ENCODE peak calls at places on chromosomes 7 and 10, in five cellular contexts. One of them, this sample, is unnamed. For H3K9me3, the result is how much of the 10 kb centered on the place peaks cover.

GRCh38 chr7:65454479-65454878 is 80.8 kb downstream of the ZNF92 start:
- DNase-seq in CD8-positive, alpha-beta T cell: no peak
- DNase-seq in adrenal gland: no peak
- DNase-seq in A549: no peak
- DNase-seq in psoas muscle: no peak
- DNase-seq in this sample: no peak

GRCh38 chr10:6204341-6205191 is 1.8 kb downstream of the PFKFB3 start:
- DNase-seq in CD8-positive, alpha-beta T cell: no peak
- DNase-seq in adrenal gland: peak
- DNase-seq in A549: no peak
- DNase-seq in psoas muscle: peak
- DNase-seq in this sample: no peak

GRCh38 chr7:71900556-71900955 is 511.6 kb downstream of the CALN1 start:
- DNase-seq in CD8-positive, alpha-beta T cell: no peak
- DNase-seq in adrenal gland: no peak
- DNase-seq in A549: no peak
- DNase-seq in psoas muscle: no peak
- DNase-seq in this sample: no peak

GRCh38 chr7:77425151-77426051 is 9.3 kb upstream of the GSAP start:
- DNase-seq in CD8-positive, alpha-beta T cell: no peak
- DNase-seq in adrenal gland: no peak
- DNase-seq in A549: peak
- DNase-seq in psoas muscle: no peak
- DNase-seq in this sample: no peak

GRCh38 chr7:10802526-10802925 is 171.1 kb upstream of the PHF14 start:
- DNase-seq in CD8-positive, alpha-beta T cell: no peak
- DNase-seq in adrenal gland: no peak
- DNase-seq in A549: no peak
- DNase-seq in psoas muscle: no peak
- DNase-seq in this sample: no peak

GRCh38 chr10:101612872-101613271 is 24.8 kb downstream of the DPCD start:
- DNase-seq in CD8-positive, alpha-beta T cell: no peak
- DNase-seq in adrenal gland: no peak
- DNase-seq in A549: no peak
- DNase-seq in psoas muscle: no peak
- DNase-seq in this sample: no peak

GRCh38 chr7:40887099-40887498 is 752.3 kb downstream of the SUGCT start:
- DNase-seq in CD8-positive, alpha-beta T cell: no peak
- DNase-seq in adrenal gland: no peak
- DNase-seq in A549: no peak
- DNase-seq in psoas muscle: no peak
- DNase-seq in this sample: no peak

GRCh38 chr7:41816111-41816510 is 113.2 kb upstream of the INHBA start:
- DNase-seq in CD8-positive, alpha-beta T cell: no peak
- DNase-seq in adrenal gland: no peak
- DNase-seq in A549: no peak
- DNase-seq in psoas muscle: no peak
- DNase-seq in this sample: no peak

GRCh38 chr10:8138471-8138870 is 84.0 kb downstream of the GATA3 start:
- DNase-seq in CD8-positive, alpha-beta T cell: no peak
- DNase-seq in adrenal gland: no peak
- DNase-seq in A549: no peak
- DNase-seq in psoas muscle: no peak
- DNase-seq in this sample: no peak

GRCh38 chr10:94115725-94116124 is 122.0 kb downstream of the PLCE1 start:
- DNase-seq in CD8-positive, alpha-beta T cell: no peak
- DNase-seq in adrenal gland: no peak
- DNase-seq in A549: peak
- DNase-seq in psoas muscle: no peak
- DNase-seq in this sample: no peak

GRCh38 chr7:117555260-117555659 is 75.4 kb downstream of the CFTR start:
- DNase-seq in CD8-positive, alpha-beta T cell: no peak
- DNase-seq in adrenal gland: no peak
- DNase-seq in A549: no peak
- DNase-seq in psoas muscle: no peak
- DNase-seq in this sample: no peak

GRCh38 chr7:106986450-106986977 is 58.0 kb upstream of the PRKAR2B start:
- DNase-seq in CD8-positive, alpha-beta T cell: no peak
- DNase-seq in adrenal gland: no peak
- DNase-seq in A549: no peak
- DNase-seq in psoas muscle: no peak
- DNase-seq in this sample: no peak

GRCh38 chr7:70631732-70632131 is 500.2 kb upstream of the GALNT17 start:
- DNase-seq in CD8-positive, alpha-beta T cell: no peak
- DNase-seq in adrenal gland: no peak
- DNase-seq in A549: no peak
- DNase-seq in psoas muscle: no peak
- DNase-seq in this sample: no peak

GRCh38 chr10:93376372-93377296 is 105.5 kb downstream of the MYOF start:
- DNase-seq in CD8-positive, alpha-beta T cell: peak
- DNase-seq in adrenal gland: peak
- DNase-seq in A549: peak
- DNase-seq in psoas muscle: no peak
- DNase-seq in this sample: peak

GRCh38 chr10:116080553-116080952 is 192.5 kb downstream of the GFRA1 start:
- DNase-seq in CD8-positive, alpha-beta T cell: no peak
- DNase-seq in adrenal gland: no peak
- DNase-seq in A549: peak
- DNase-seq in psoas muscle: no peak
- DNase-seq in this sample: no peak

GRCh38 chr7:15675379-15675778 is 11.1 kb downstream of the MEOX2 start:
- DNase-seq in CD8-positive, alpha-beta T cell: no peak
- DNase-seq in adrenal gland: no peak
- DNase-seq in A549: no peak
- DNase-seq in psoas muscle: no peak
- DNase-seq in this sample: no peak

GRCh38 chr10:1362589-1363465 is 306.6 kb downstream of the WDR37 start:
- DNase-seq in CD8-positive, alpha-beta T cell: no peak
- DNase-seq in adrenal gland: no peak
- DNase-seq in A549: no peak
- DNase-seq in psoas muscle: no peak
- DNase-seq in this sample: no peak

GRCh38 chr7:143374556-143374955 is 6.6 kb upstream of the ZYX start:
- DNase-seq in CD8-positive, alpha-beta T cell: no peak
- DNase-seq in adrenal gland: no peak
- DNase-seq in A549: no peak
- DNase-seq in psoas muscle: no peak
- DNase-seq in this sample: no peak

GRCh38 chr10:85643839-85644525 is 722.6 kb downstream of the GRID1 start:
- DNase-seq in CD8-positive, alpha-beta T cell: no peak
- DNase-seq in adrenal gland: no peak
- DNase-seq in A549: peak
- DNase-seq in psoas muscle: no peak
- DNase-seq in this sample: no peak

GRCh38 chr7:30556854-30557644 is 37.6 kb upstream of the GARS1 start:
- DNase-seq in CD8-positive, alpha-beta T cell: no peak
- DNase-seq in adrenal gland: peak
- DNase-seq in A549: no peak
- DNase-seq in psoas muscle: no peak
- DNase-seq in this sample: no peak

GRCh38 chr7:75861636-75862035 is 17.2 kb upstream of the RHBDD2 start:
- DNase-seq in CD8-positive, alpha-beta T cell: no peak
- DNase-seq in adrenal gland: no peak
- DNase-seq in A549: no peak
- DNase-seq in psoas muscle: no peak
- DNase-seq in this sample: no peak

GRCh38 chr10:31554556-31554955 is 235.5 kb downstream of the ZEB1 start:
- DNase-seq in CD8-positive, alpha-beta T cell: no peak
- DNase-seq in adrenal gland: no peak
- DNase-seq in A549: no peak
- DNase-seq in psoas muscle: no peak
- DNase-seq in this sample: no peak

GRCh38 chr7:35680403-35681013 is 14.4 kb downstream of the HERPUD2 start:
- DNase-seq in CD8-positive, alpha-beta T cell: no peak
- DNase-seq in adrenal gland: no peak
- DNase-seq in A549: no peak
- DNase-seq in psoas muscle: no peak
- DNase-seq in this sample: no peak

GRCh38 chr7:100604976-100605911 is 3.1 kb downstream of the PCOLCE start:
- DNase-seq in CD8-positive, alpha-beta T cell: peak
- DNase-seq in adrenal gland: peak
- DNase-seq in A549: peak
- DNase-seq in psoas muscle: peak
- DNase-seq in this sample: peak

GRCh38 chr10:117552156-117552620 is 9.6 kb downstream of the EMX2 start:
- DNase-seq in CD8-positive, alpha-beta T cell: no peak
- DNase-seq in adrenal gland: no peak
- DNase-seq in A549: no peak
- DNase-seq in psoas muscle: peak
- DNase-seq in this sample: no peak

GRCh38 chr7:50674896-50675835 is 107.5 kb downstream of the GRB10 start:
- DNase-seq in CD8-positive, alpha-beta T cell: no peak
- DNase-seq in adrenal gland: peak
- DNase-seq in A549: no peak
- DNase-seq in psoas muscle: no peak
- DNase-seq in this sample: no peak

GRCh38 chr7:28570970-28571288 is 158.6 kb downstream of the CREB5 start:
- DNase-seq in CD8-positive, alpha-beta T cell: no peak
- DNase-seq in adrenal gland: no peak
- DNase-seq in A549: no peak
- DNase-seq in psoas muscle: no peak
- DNase-seq in this sample: no peak

GRCh38 chr10:43299579-43299978 is 32.7 kb upstream of the RASGEF1A start:
- DNase-seq in CD8-positive, alpha-beta T cell: peak
- DNase-seq in adrenal gland: no peak
- DNase-seq in A549: no peak
- DNase-seq in psoas muscle: no peak
- DNase-seq in this sample: peak

GRCh38 chr7:31051598-31052503 is at the start of gene ADCYAP1R1:
- DNase-seq in CD8-positive, alpha-beta T cell: no peak
- DNase-seq in adrenal gland: peak
- DNase-seq in A549: no peak
- DNase-seq in psoas muscle: peak
- DNase-seq in this sample: no peak

GRCh38 chr7:140347218-140347617 is 51.1 kb downstream of the SLC37A3 start:
- DNase-seq in CD8-positive, alpha-beta T cell: no peak
- DNase-seq in adrenal gland: no peak
- DNase-seq in A549: no peak
- DNase-seq in psoas muscle: no peak
- DNase-seq in this sample: no peak

GRCh38 chr10:124688366-124688765 is 55.8 kb downstream of the FAM53B start:
- DNase-seq in CD8-positive, alpha-beta T cell: no peak
- DNase-seq in adrenal gland: no peak
- DNase-seq in A549: no peak
- DNase-seq in psoas muscle: peak
- DNase-seq in this sample: no peak

GRCh38 chr7:45068236-45069023 is 20.3 kb downstream of the NACAD start:
- DNase-seq in CD8-positive, alpha-beta T cell: no peak
- DNase-seq in adrenal gland: peak
- DNase-seq in A549: no peak
- DNase-seq in psoas muscle: no peak
- DNase-seq in this sample: peak

GRCh38 chr7:158245724-158246041 is 341.9 kb downstream of the PTPRN2 start:
- DNase-seq in CD8-positive, alpha-beta T cell: no peak
- DNase-seq in adrenal gland: peak
- DNase-seq in A549: no peak
- DNase-seq in psoas muscle: peak
- DNase-seq in this sample: no peak
- H3K9me3 ChIP-seq in CD8-positive, alpha-beta T cell: under half
- H3K9me3 ChIP-seq in adrenal gland: under half
- H3K9me3 ChIP-seq in A549: under half
- H3K9me3 ChIP-seq in psoas muscle: under half
- H3K9me3 ChIP-seq in this sample: under half

GRCh38 chr7:147146169-147146568 is 1029.6 kb downstream of the CNTNAP2 start:
- DNase-seq in CD8-positive, alpha-beta T cell: no peak
- DNase-seq in adrenal gland: no peak
- DNase-seq in A549: no peak
- DNase-seq in psoas muscle: no peak
- DNase-seq in this sample: no peak
- H3K9me3 ChIP-seq in CD8-positive, alpha-beta T cell: under half
- H3K9me3 ChIP-seq in adrenal gland: under half
- H3K9me3 ChIP-seq in A549: under half
- H3K9me3 ChIP-seq in psoas muscle: under half
- H3K9me3 ChIP-seq in this sample: under half

GRCh38 chr10:131053192-131053591 is 258.3 kb downstream of the TCERG1L start:
- DNase-seq in CD8-positive, alpha-beta T cell: no peak
- DNase-seq in adrenal gland: no peak
- DNase-seq in A549: no peak
- DNase-seq in psoas muscle: no peak
- DNase-seq in this sample: no peak
- H3K9me3 ChIP-seq in CD8-positive, alpha-beta T cell: under half
- H3K9me3 ChIP-seq in adrenal gland: under half
- H3K9me3 ChIP-seq in A549: under half
- H3K9me3 ChIP-seq in psoas muscle: under half
- H3K9me3 ChIP-seq in this sample: under half

DNA sequence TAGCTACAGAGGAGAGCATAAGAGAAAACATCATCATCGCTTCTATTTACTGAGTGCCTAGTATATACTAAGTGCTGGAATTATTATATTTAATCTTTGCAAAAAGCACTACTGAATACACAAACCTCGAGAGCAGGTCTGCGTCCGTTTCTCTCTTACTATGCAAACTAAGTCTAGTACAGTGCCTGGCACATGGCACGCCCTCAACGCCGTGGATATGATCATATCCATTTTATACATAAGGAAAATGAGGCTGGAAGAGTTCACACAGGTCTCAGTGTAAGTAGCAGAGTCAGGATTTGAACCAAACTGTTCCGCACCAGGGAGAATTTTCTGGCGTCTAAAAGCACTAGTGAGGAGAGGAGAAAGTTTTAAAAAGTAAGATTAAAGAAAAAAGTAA is 17.6 kb downstream of the MXI1 start:
- DNase-seq in CD8-positive, alpha-beta T cell: no peak
- DNase-seq in adrenal gland: no peak
- DNase-seq in A549: no peak
- DNase-seq in psoas muscle: no peak
- DNase-seq in this sample: no peak
- H3K9me3 ChIP-seq in CD8-positive, alpha-beta T cell: under half
- H3K9me3 ChIP-seq in adrenal gland: under half
- H3K9me3 ChIP-seq in A549: under half
- H3K9me3 ChIP-seq in psoas muscle: under half
- H3K9me3 ChIP-seq in this sample: under half

DNA sequence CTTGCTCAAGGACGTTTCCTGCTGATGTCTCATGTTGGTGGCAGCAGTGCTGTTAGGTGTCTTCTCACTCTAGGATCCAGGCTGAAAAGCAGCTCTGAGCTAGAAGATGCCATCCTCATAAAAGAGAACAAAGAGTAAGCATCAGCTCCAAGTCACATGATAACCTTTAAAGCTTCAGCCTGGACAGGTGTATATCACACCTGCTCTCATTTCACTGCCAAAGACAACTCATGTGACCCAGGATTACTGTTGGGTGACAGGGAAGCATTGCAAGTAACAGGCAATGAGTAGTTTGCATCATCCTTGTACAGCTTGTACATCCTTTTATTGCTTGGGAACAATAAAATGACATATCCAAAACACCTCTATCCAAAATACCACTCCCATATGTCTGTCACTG is 423.4 kb upstream of the DPP6 start:
- DNase-seq in CD8-positive, alpha-beta T cell: no peak
- DNase-seq in adrenal gland: no peak
- DNase-seq in A549: no peak
- DNase-seq in psoas muscle: no peak
- DNase-seq in this sample: no peak
- H3K9me3 ChIP-seq in CD8-positive, alpha-beta T cell: under half
- H3K9me3 ChIP-seq in adrenal gland: under half
- H3K9me3 ChIP-seq in A549: under half
- H3K9me3 ChIP-seq in psoas muscle: under half
- H3K9me3 ChIP-seq in this sample: under half